ENCODE peak calls at places on chromosomes 6 and 20, in four cellular contexts. X is sigmoid colon, M is ascending aorta, F is NCI-H1694 treated with DMSO at 0.1 percent for 48 hours. H is an unnamed sample.

GRCh38 chr6:27553123-27553904 is 80.4 kb upstream of the ZNF184 start:
- DNase-seq in X (no peak), M (no peak), F (peak), H (no peak)

GRCh38 chr6:151452750-151453427 is 963 bp upstream of the RMND1 start:
- DNase-seq in X (no peak), M (peak), F (no peak), H (no peak)

GRCh38 chr20:60512436-60512835 is 554.2 kb downstream of the CDH26 start:
- DNase-seq in X (no peak), M (no peak), F (no peak), H (no peak)

GRCh38 chr6:139129284-139129683 is 5.6 kb upstream of the HECA start:
- DNase-seq in X (no peak), M (no peak), F (no peak), H (no peak)

GRCh38 chr6:33597551-33598322 is 17.7 kb upstream of the BAK1 start:
- DNase-seq in X (no peak), M (no peak), F (no peak), H (no peak)

GRCh38 chr6:100435299-100435698 is 29.4 kb downstream of the SIM1 start:
- DNase-seq in X (no peak), M (no peak), F (no peak), H (no peak)

GRCh38 chr20:37326666-37327065 is 19.3 kb upstream of the SRC start:
- DNase-seq in X (no peak), M (no peak), F (no peak), H (no peak)

GRCh38 chr6:151627689-151628444 is 134.1 kb downstream of the CCDC170 start:
- DNase-seq in X (no peak), M (no peak), F (no peak), H (no peak)

GRCh38 chr6:52759085-52759484 is 4.2 kb downstream of the GSTA2 start:
- DNase-seq in X (no peak), M (no peak), F (no peak), H (no peak)

GRCh38 chr6:52839124-52840055 is 1.2 kb downstream of the GSTA5 start:
- DNase-seq in X (no peak), M (no peak), F (peak), H (no peak)

GRCh38 chr20:32355417-32355841 is 2.7 kb upstream of the ASXL1 start:
- DNase-seq in X (no peak), M (no peak), F (no peak), H (no peak)

GRCh38 chr6:140537834-140538680 is 1163.6 kb upstream of the CITED2 start:
- DNase-seq in X (peak), M (peak), F (no peak), H (no peak)

GRCh38 chr20:61117725-61118124 is 134.3 kb upstream of the CDH4 start:
- DNase-seq in X (no peak), M (no peak), F (no peak), H (no peak)

GRCh38 chr20:362271-363254 is 15.7 kb downstream of the NRSN2 start:
- DNase-seq in X (peak), M (peak), F (peak), H (no peak)

GRCh38 chr6:156791261-156791850 is 14.2 kb downstream of the ARID1B start:
- DNase-seq in X (no peak), M (no peak), F (peak), H (no peak)

GRCh38 chr6:98835149-98836024 is 1.0 kb downstream of the POU3F2 start:
- DNase-seq in X (peak), M (no peak), F (no peak), H (peak)

GRCh38 chr6:31559958-31560696 is 12.0 kb upstream of the LTA start:
- DNase-seq in X (peak), M (peak), F (no peak), H (peak)

GRCh38 chr20:15289337-15289736 is 951.9 kb upstream of the FLRT3 start:
- DNase-seq in X (no peak), M (no peak), F (no peak), H (no peak)

GRCh38 chr6:85674604-85675003 is 31.9 kb upstream of the SYNCRIP start:
- DNase-seq in X (no peak), M (no peak), F (no peak), H (no peak)

GRCh38 chr20:1364106-1364505 is 28.7 kb downstream of the FKBP1A start:
- DNase-seq in X (no peak), M (no peak), F (no peak), H (no peak)

GRCh38 chr6:83221886-83222479 is 28.8 kb downstream of the RWDD2A start:
- DNase-seq in X (no peak), M (no peak), F (peak), H (no peak)

GRCh38 chr6:39426057-39426592 is 103.6 kb upstream of the KCNK16 start:
- DNase-seq in X (no peak), M (no peak), F (no peak), H (no peak)

GRCh38 chr20:1946442-1946761 is 47.5 kb downstream of the PDYN start:
- DNase-seq in X (no peak), M (no peak), F (no peak), H (no peak)

GRCh38 chr6:52547647-52548352 is 29.1 kb downstream of the TRAM2 start:
- DNase-seq in X (no peak), M (no peak), F (no peak), H (no peak)

GRCh38 chr6:161232467-161232866 is 41.4 kb downstream of the AGPAT4 start:
- DNase-seq in X (no peak), M (no peak), F (no peak), H (no peak)